ENCODE peak calls at places on chromosome 19, in eight cellular contexts. One of them, this sample, is unnamed.

GRCh38 chr19:13770013-13770635 is 4.1 kb upstream of the C19orf53 start:
- DNase-seq in nucleus accumbens: no peak
- DNase-seq in heart right ventricle: no peak
- DNase-seq in stimulated activated CD4-positive, alpha-beta T cell treated with anti-CD3 and anti-CD28 coated beads, TNF-alpha, amount 100 ng/mL, for 1 hour: no peak
- DNase-seq in stromal cell of bone marrow: no peak
- DNase-seq in putamen: no peak
- DNase-seq in activated B cell treated with CpG ODN at 0.5 μM for 24 hours: no peak
- DNase-seq in mucosa of descending colon: no peak
- DNase-seq in this sample: no peak

GRCh38 chr19:19460761-19461265 is 54.5 kb downstream of the TSSK6 start:
- DNase-seq in activated B cell treated with CpG ODN at 0.5 μM for 24 hours: no peak
- DNase-seq in nucleus accumbens: no peak
- DNase-seq in stromal cell of bone marrow: no peak
- DNase-seq in mucosa of descending colon: peak; percentile 36
- DNase-seq in heart right ventricle: peak; percentile 73
- DNase-seq in stimulated activated CD4-positive, alpha-beta T cell treated with anti-CD3 and anti-CD28 coated beads, TNF-alpha, amount 100 ng/mL, for 1 hour: peak; percentile 30
- DNase-seq in putamen: peak; percentile 27
- DNase-seq in this sample: no peak

GRCh38 chr19:13015361-13016231 is 20.3 kb downstream of the NFIX start:
- DNase-seq in stromal cell of bone marrow: no peak
- DNase-seq in stimulated activated CD4-positive, alpha-beta T cell treated with anti-CD3 and anti-CD28 coated beads, TNF-alpha, amount 100 ng/mL, for 1 hour: no peak
- DNase-seq in putamen: no peak
- DNase-seq in mucosa of descending colon: no peak
- DNase-seq in activated B cell treated with CpG ODN at 0.5 μM for 24 hours: no peak
- DNase-seq in nucleus accumbens: no peak
- DNase-seq in heart right ventricle: no peak
- DNase-seq in this sample: no peak

GRCh38 chr19:12278713-12279112 is 16.0 kb downstream of the ZNF44 start:
- DNase-seq in stromal cell of bone marrow: no peak
- DNase-seq in heart right ventricle: no peak
- DNase-seq in stimulated activated CD4-positive, alpha-beta T cell treated with anti-CD3 and anti-CD28 coated beads, TNF-alpha, amount 100 ng/mL, for 1 hour: no peak
- DNase-seq in nucleus accumbens: no peak
- DNase-seq in mucosa of descending colon: no peak
- DNase-seq in activated B cell treated with CpG ODN at 0.5 μM for 24 hours: no peak
- DNase-seq in putamen: no peak
- DNase-seq in this sample: no peak

GRCh38 chr19:42253245-42254082 is 1.5 kb downstream of the ERF start:
- DNase-seq in stromal cell of bone marrow: no peak
- DNase-seq in activated B cell treated with CpG ODN at 0.5 μM for 24 hours: peak; percentile 71
- DNase-seq in mucosa of descending colon: peak; percentile 74
- DNase-seq in stimulated activated CD4-positive, alpha-beta T cell treated with anti-CD3 and anti-CD28 coated beads, TNF-alpha, amount 100 ng/mL, for 1 hour: peak; percentile 31
- DNase-seq in heart right ventricle: peak; percentile 66
- DNase-seq in putamen: no peak
- DNase-seq in nucleus accumbens: peak; percentile 11
- DNase-seq in this sample: peak; percentile 69

GRCh38 chr19:46944123-46944718 is 75.4 kb upstream of the NPAS1 start:
- DNase-seq in stimulated activated CD4-positive, alpha-beta T cell treated with anti-CD3 and anti-CD28 coated beads, TNF-alpha, amount 100 ng/mL, for 1 hour: no peak
- DNase-seq in stromal cell of bone marrow: no peak
- DNase-seq in putamen: no peak
- DNase-seq in mucosa of descending colon: no peak
- DNase-seq in heart right ventricle: no peak
- DNase-seq in activated B cell treated with CpG ODN at 0.5 μM for 24 hours: no peak
- DNase-seq in nucleus accumbens: no peak
- DNase-seq in this sample: no peak

GRCh38 chr19:42426643-42427042 is 545 bp downstream of the LIPE start:
- DNase-seq in nucleus accumbens: no peak
- DNase-seq in heart right ventricle: no peak
- DNase-seq in stimulated activated CD4-positive, alpha-beta T cell treated with anti-CD3 and anti-CD28 coated beads, TNF-alpha, amount 100 ng/mL, for 1 hour: no peak
- DNase-seq in putamen: no peak
- DNase-seq in activated B cell treated with CpG ODN at 0.5 μM for 24 hours: no peak
- DNase-seq in stromal cell of bone marrow: no peak
- DNase-seq in mucosa of descending colon: no peak
- DNase-seq in this sample: no peak

GRCh38 chr19:50551713-50552187 is 16.5 kb downstream of the LRRC4B start:
- DNase-seq in stimulated activated CD4-positive, alpha-beta T cell treated with anti-CD3 and anti-CD28 coated beads, TNF-alpha, amount 100 ng/mL, for 1 hour: no peak
- DNase-seq in mucosa of descending colon: no peak
- DNase-seq in activated B cell treated with CpG ODN at 0.5 μM for 24 hours: no peak
- DNase-seq in nucleus accumbens: peak; percentile 41
- DNase-seq in heart right ventricle: no peak
- DNase-seq in putamen: peak; percentile 90
- DNase-seq in stromal cell of bone marrow: no peak
- DNase-seq in this sample: no peak

GRCh38 chr19:12867120-12868099 is 13.8 kb downstream of the DNASE2 start:
- DNase-seq in heart right ventricle: no peak
- DNase-seq in mucosa of descending colon: peak; percentile 80
- DNase-seq in activated B cell treated with CpG ODN at 0.5 μM for 24 hours: peak; percentile 74
- DNase-seq in stromal cell of bone marrow: no peak
- DNase-seq in nucleus accumbens: no peak
- DNase-seq in stimulated activated CD4-positive, alpha-beta T cell treated with anti-CD3 and anti-CD28 coated beads, TNF-alpha, amount 100 ng/mL, for 1 hour: no peak
- DNase-seq in putamen: no peak
- DNase-seq in this sample: peak; percentile 76

This sample was measured in progenitor cell of endocrine pancreas.